ENCODE peak calls at places on chromosome 16, in four cellular contexts. Z is IMR-90, S is trophoblast cell, V is H9. E is an unnamed sample.

GRCh38 chr16:54748611-54749190 is 182.0 kb upstream of the IRX5 start:
- DNase-seq in Z (no peak), S (no peak), V (no peak), E (no peak)

GRCh38 chr16:65312071-65312470 is 190.2 kb upstream of the CDH11 start:
- DNase-seq in Z (peak), S (no peak), V (no peak), E (no peak)

GRCh38 chr16:49277766-49278566 is 3.7 kb downstream of the CBLN1 start:
- DNase-seq in Z (no peak), S (no peak), V (no peak), E (no peak)

GRCh38 chr16:11973065-11973464 is 3.5 kb upstream of the SNX29 start:
- DNase-seq in Z (no peak), S (peak), V (no peak), E (no peak)

GRCh38 chr16:19607610-19608280 is 52.2 kb downstream of the VPS35L start:
- DNase-seq in Z (peak), S (peak), V (no peak), E (no peak)

GRCh38 chr16:11309895-11310633 is 28.9 kb upstream of the PRM1 start:
- DNase-seq in Z (no peak), S (no peak), V (no peak), E (no peak)

GRCh38 chr16:1793578-1794220 is at the start of gene IGFALS:
- DNase-seq in Z (no peak), S (no peak), V (no peak), E (no peak)

GRCh38 chr16:15775209-15775608 is 81.6 kb downstream of the MYH11 start:
- DNase-seq in Z (peak), S (no peak), V (no peak), E (no peak)

GRCh38 chr16:53131363-53132071 is 76.7 kb downstream of the CHD9 start:
- DNase-seq in Z (peak), S (peak), V (peak), E (no peak)

GRCh38 chr16:90008708-90009145 is 10.5 kb downstream of the DBNDD1 start:
- DNase-seq in Z (peak), S (no peak), V (no peak), E (no peak)

GRCh38 chr16:22948603-22949368 is 134.8 kb downstream of the HS3ST2 start:
- DNase-seq in Z (peak), S (peak), V (peak), E (peak)

GRCh38 chr16:89586853-89587252 is 11.3 kb downstream of the CPNE7 start:
- DNase-seq in Z (no peak), S (no peak), V (no peak), E (no peak)

GRCh38 chr16:21727344-21727743 is 63.6 kb downstream of the OTOA start:
- DNase-seq in Z (no peak), S (no peak), V (no peak), E (no peak)

GRCh38 chr16:19595043-19595767 is 39.7 kb downstream of the VPS35L start:
- DNase-seq in Z (peak), S (peak), V (no peak), E (no peak)

GRCh38 chr16:54438469-54438868 is 151.9 kb upstream of the IRX3 start:
- DNase-seq in Z (no peak), S (no peak), V (no peak), E (no peak)

GRCh38 chr16:66441586-66442375 is 14.7 kb downstream of the BEAN1 start:
- DNase-seq in Z (peak), S (no peak), V (no peak), E (no peak)

GRCh38 chr16:72961115-72961832 is 86.7 kb downstream of the ZFHX3 start:
- DNase-seq in Z (peak), S (peak), V (no peak), E (no peak)

GRCh38 chr16:30357085-30357714 is 2.1 kb upstream of the CD2BP2 start:
- DNase-seq in Z (peak), S (no peak), V (no peak), E (no peak)

GRCh38 chr16:71311553-71312158 is 22.5 kb upstream of the CMTR2 start:
- DNase-seq in Z (peak), S (peak), V (peak), E (peak)

GRCh38 chr16:30997887-30998711 is 12.3 kb downstream of the STX1B start:
- DNase-seq in Z (peak), S (peak), V (no peak), E (no peak)

GRCh38 chr16:30996324-30996999 is 11.5 kb downstream of the HSD3B7 start:
- DNase-seq in Z (no peak), S (no peak), V (no peak), E (no peak)

GRCh38 chr16:29811170-29811895 is 660 bp upstream of the PRRT2 start:
- DNase-seq in Z (peak), S (peak), V (peak), E (peak)

GRCh38 chr16:54647731-54648221 is 282.9 kb upstream of the IRX5 start:
- DNase-seq in Z (no peak), S (no peak), V (no peak), E (no peak)

GRCh38 chr16:23784811-23785447 is 30.1 kb downstream of the CHP2 start:
- DNase-seq in Z (peak), S (peak), V (no peak), E (no peak)

GRCh38 chr16:85611455-85612190 is 1.5 kb upstream of the GSE1 start:
- DNase-seq in Z (peak), S (peak), V (peak), E (peak)

GRCh38 chr16:86922311-86922710 is 344.0 kb downstream of the FOXL1 start:
- DNase-seq in Z (no peak), S (no peak), V (no peak), E (no peak)

GRCh38 chr16:3121843-3122467 is 9.6 kb downstream of the ZNF205 start:
- DNase-seq in Z (no peak), S (no peak), V (no peak), E (no peak)

GRCh38 chr16:10931133-10931532 is 11.1 kb downstream of the DEXI start:
- DNase-seq in Z (no peak), S (no peak), V (no peak), E (no peak)

GRCh38 chr16:84183911-84184310 is 2.9 kb downstream of the TAF1C start:
- DNase-seq in Z (no peak), S (no peak), V (no peak), E (no peak)

GRCh38 chr16:25027781-25028180 is 12.6 kb upstream of the ARHGAP17 start:
- DNase-seq in Z (no peak), S (no peak), V (no peak), E (no peak)

GRCh38 chr16:89890200-89890599 is 16.8 kb downstream of the TCF25 start:
- DNase-seq in Z (no peak), S (no peak), V (no peak), E (no peak)

GRCh38 chr16:12794486-12795399 is 8.9 kb downstream of the CPPED1 start:
- DNase-seq in Z (no peak), S (no peak), V (no peak), E (no peak)

GRCh38 chr16:85372627-85373372 is 240.3 kb upstream of the GSE1 start:
- DNase-seq in Z (peak), S (peak), V (no peak), E (no peak)

GRCh38 chr16:65121870-65122723 is at the start of gene CDH11:
- DNase-seq in Z (peak), S (no peak), V (peak), E (peak)

GRCh38 chr16:9068886-9069285 is 22.6 kb upstream of the HAPSTR1 start:
- DNase-seq in Z (no peak), S (no peak), V (no peak), E (no peak)

GRCh38 chr16:9077001-9077809 is 14.2 kb upstream of the HAPSTR1 start:
- DNase-seq in Z (peak), S (peak), V (no peak), E (no peak)

GRCh38 chr16:9070295-9070694 is 21.1 kb upstream of the HAPSTR1 start:
- DNase-seq in Z (no peak), S (no peak), V (no peak), E (no peak)

GRCh38 chr16:9075299-9076071 is 16.0 kb upstream of the HAPSTR1 start:
- DNase-seq in Z (no peak), S (no peak), V (no peak), E (no peak)

DNA sequence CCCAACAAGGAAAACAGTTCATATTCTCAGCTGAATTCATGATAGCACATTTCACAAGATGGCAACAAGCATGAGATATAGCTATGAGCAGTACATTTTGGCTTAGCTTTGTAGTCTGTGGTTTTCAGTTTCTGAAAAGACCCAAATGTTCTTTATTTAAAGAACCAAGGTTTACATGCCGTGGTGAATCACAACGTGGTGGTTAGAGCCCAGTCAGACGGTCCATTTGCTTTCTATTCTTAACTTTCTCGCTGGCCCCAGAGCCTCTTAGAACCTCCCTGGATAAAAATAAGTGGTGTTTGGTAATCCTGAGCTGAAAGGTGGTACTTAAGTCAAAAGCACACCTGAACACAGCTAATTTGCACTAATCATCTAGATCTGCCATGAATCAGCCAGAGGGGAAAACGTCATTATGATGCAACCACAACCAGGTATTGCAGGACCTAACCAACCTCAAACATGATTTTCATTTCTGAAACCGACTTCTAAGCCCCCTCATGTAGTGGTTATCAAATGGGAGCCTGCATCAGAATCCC is 18.6 kb upstream of the HAPSTR1 start:
- DNase-seq in Z (peak), S (peak), V (no peak), E (no peak)
- H3K27ac ChIP-seq in Z (peak), S (peak), V (no peak), E (no peak)

DNA sequence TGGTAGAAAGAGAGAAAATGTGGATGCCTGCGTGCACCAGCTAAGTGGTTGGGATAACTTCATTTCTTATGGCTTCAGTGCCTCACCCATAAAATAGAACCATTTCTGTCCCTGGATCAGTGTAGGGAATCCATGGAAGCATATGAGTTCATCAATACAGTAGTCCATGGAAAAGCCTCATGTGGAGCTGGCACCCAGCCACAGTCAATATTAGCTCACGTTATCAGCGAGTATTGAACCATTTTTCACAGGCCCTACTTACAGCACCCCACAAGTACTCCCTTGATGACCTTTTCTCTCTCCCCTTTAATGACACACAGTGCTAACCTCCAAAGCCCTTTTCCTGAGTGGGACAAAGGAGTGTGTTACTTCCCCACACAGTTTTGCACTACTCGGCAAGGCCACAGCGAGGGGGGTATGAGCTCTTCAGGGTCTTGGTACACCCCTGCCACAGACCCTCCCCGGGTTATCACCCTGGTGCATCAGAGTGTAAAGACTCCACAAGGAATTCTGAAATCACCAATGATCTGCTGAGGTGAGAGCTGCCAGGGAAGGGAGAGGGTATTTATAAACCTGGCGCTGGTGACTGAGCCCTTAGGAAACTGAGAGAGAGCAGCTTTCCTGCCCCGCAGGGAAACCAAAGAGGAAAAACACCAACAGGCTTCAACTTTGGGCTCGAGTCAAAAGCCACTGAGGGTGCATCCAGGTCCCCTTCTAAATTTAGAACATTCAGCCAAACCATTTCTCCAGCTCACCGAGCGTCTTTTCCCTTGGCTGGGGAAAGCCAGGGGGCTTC is 36.9 kb downstream of the DYNLRB2 start:
- DNase-seq in Z (no peak), S (no peak), V (no peak), E (no peak)
- H2BK120ac ChIP-seq in Z (no peak), S (no peak), V (no peak), E (no peak)

GRCh38 chr16:50981951-50982350 is 169.1 kb downstream of the SALL1 start:
- DNase-seq in Z (no peak), S (no peak), V (no peak), E (no peak)
- H2AFZ ChIP-seq in Z (no peak), S (no peak), V (no peak), E (no peak)

GRCh38 chr16:69618721-69619120 is 53.0 kb downstream of the NFAT5 start:
- DNase-seq in Z (no peak), S (no peak), V (no peak), E (no peak)
- H3K27ac ChIP-seq in Z (no peak), S (no peak), V (no peak), E (no peak)

GRCh38 chr16:56986361-56986760 is 3.0 kb upstream of the NLRC5 start:
- DNase-seq in Z (no peak), S (no peak), V (no peak), E (no peak)
- H2BK120ac ChIP-seq in Z (peak), S (no peak), V (no peak), E (no peak)

DNA sequence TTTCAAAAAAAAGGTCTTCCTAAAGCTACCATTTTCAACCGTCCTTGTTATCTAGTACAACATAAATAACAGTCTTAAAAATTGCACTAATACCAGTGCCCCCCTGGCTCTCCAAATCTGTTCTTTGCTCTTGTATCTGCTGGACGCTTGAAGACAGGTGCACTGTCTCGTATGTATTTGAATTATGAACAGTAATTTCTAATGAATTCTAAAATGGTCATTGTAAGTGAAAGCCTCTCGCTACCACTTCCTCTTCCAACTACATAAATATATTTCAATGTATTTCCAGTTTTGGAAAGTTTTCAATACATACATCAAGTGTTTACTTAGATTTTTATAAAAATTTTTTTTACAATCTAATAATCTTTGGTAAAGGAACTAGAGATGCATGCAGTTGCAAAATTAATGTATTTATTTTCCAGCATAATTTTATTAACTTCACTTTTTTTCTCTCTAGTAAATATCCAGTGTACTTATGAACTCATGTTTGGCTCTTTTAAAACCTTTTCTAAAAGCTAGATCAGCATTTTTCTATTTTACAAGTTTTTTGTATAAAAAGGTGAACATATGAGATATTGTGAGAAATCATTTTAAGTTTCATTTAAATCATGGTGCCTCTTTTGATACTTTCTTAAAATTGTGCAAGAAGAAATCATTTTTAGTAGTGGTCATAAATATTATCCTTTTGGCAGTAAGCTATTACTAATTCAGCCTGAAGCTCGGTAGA is 31.0 kb downstream of the ERCC4 start:
- DNase-seq in Z (no peak), S (no peak), V (no peak), E (no peak)
- H2AFZ ChIP-seq in Z (no peak), S (no peak), V (no peak), E (no peak)

GRCh38 chr16:7713244-7713643 is 380.6 kb downstream of the RBFOX1 start:
- DNase-seq in Z (no peak), S (no peak), V (no peak), E (no peak)

GRCh38 chr16:7714775-7715174 is 382.1 kb downstream of the RBFOX1 start:
- DNase-seq in Z (no peak), S (no peak), V (no peak), E (no peak)

GRCh38 chr16:7722761-7723160 is 390.1 kb downstream of the RBFOX1 start:
- DNase-seq in Z (no peak), S (no peak), V (no peak), E (no peak)

GRCh38 chr16:7716924-7717323 is 384.3 kb downstream of the RBFOX1 start:
- DNase-seq in Z (no peak), S (no peak), V (no peak), E (no peak)
- H3K27ac ChIP-seq in Z (no peak), S (no peak), V (no peak), E (no peak)